ENCODE peak calls at places on chromosomes 7 and 10, in five cellular contexts. D is esophagus squamous epithelium, P is H9, W is lung, O is HCT116. C is an unnamed sample. For H3K4me1, the result is how much of the 10 kb centered on the place peaks cover.

GRCh38 chr7:15684036-15684815 is 2.3 kb downstream of the MEOX2 start:
- DNase-seq in D (no peak), P (no peak), W (no peak), O (no peak), C (no peak)

GRCh38 chr7:41930538-41931262 is 227.8 kb upstream of the INHBA start:
- DNase-seq in D (no peak), P (no peak), W (no peak), O (no peak), C (no peak)

GRCh38 chr10:127236266-127236665 is 39.9 kb upstream of the INSYN2A start:
- DNase-seq in D (no peak), P (no peak), W (no peak), O (no peak), C (no peak)

GRCh38 chr10:114930320-114930719 is 7.7 kb upstream of the TRUB1 start:
- DNase-seq in D (no peak), P (no peak), W (no peak), O (no peak), C (no peak)

GRCh38 chr7:40782836-40783235 is 648.0 kb downstream of the SUGCT start:
- DNase-seq in D (no peak), P (no peak), W (no peak), O (no peak), C (no peak)

GRCh38 chr7:134804351-134804750 is 24.9 kb downstream of the CALD1 start:
- DNase-seq in D (no peak), P (no peak), W (no peak), O (no peak), C (no peak)

GRCh38 chr10:32207544-32207943 is 139.4 kb downstream of the EPC1 start:
- DNase-seq in D (no peak), P (peak), W (peak), O (peak), C (no peak)

GRCh38 chr10:14652067-14652466 is 122.6 kb downstream of the FAM107B start:
- DNase-seq in D (no peak), P (no peak), W (no peak), O (no peak), C (no peak)

GRCh38 chr10:4051408-4052151 is 266.6 kb upstream of the KLF6 start:
- DNase-seq in D (no peak), P (no peak), W (no peak), O (no peak), C (no peak)

GRCh38 chr10:114577133-114577532 is 80.9 kb downstream of the ABLIM1 start:
- DNase-seq in D (no peak), P (no peak), W (no peak), O (no peak), C (no peak)

GRCh38 chr7:96987719-96988118 is 17.6 kb upstream of the DLX6 start:
- DNase-seq in D (no peak), P (no peak), W (no peak), O (no peak), C (no peak)

GRCh38 chr7:35556532-35557471 is 138.1 kb downstream of the HERPUD2 start:
- DNase-seq in D (no peak), P (no peak), W (no peak), O (no peak), C (no peak)

GRCh38 chr7:48426966-48427555 is 255.8 kb downstream of the ABCA13 start:
- DNase-seq in D (no peak), P (no peak), W (no peak), O (no peak), C (no peak)

GRCh38 chr10:95214793-95215192 is 20.8 kb downstream of the ACSM6 start:
- DNase-seq in D (no peak), P (no peak), W (no peak), O (no peak), C (no peak)

GRCh38 chr7:75809396-75809795 is 4.2 kb downstream of the CCL24 start:
- DNase-seq in D (no peak), P (no peak), W (no peak), O (no peak), C (no peak)

GRCh38 chr7:100169147-100169850 is 882 bp upstream of the GAL3ST4 start:
- DNase-seq in D (no peak), P (no peak), W (no peak), O (no peak), C (no peak)

GRCh38 chr7:32275216-32275979 is 205.2 kb upstream of the PDE1C start:
- DNase-seq in D (no peak), P (no peak), W (no peak), O (no peak), C (no peak)

GRCh38 chr10:48209246-48209645 is 65.2 kb downstream of the FRMPD2 start:
- DNase-seq in D (no peak), P (no peak), W (no peak), O (no peak), C (no peak)

GRCh38 chr10:34187201-34187600 is 627.9 kb downstream of the PARD3 start:
- DNase-seq in D (no peak), P (no peak), W (no peak), O (no peak), C (no peak)

GRCh38 chr10:26440091-26440445 is 1.9 kb downstream of the APBB1IP start:
- DNase-seq in D (no peak), P (no peak), W (no peak), O (no peak), C (no peak)

DNA sequence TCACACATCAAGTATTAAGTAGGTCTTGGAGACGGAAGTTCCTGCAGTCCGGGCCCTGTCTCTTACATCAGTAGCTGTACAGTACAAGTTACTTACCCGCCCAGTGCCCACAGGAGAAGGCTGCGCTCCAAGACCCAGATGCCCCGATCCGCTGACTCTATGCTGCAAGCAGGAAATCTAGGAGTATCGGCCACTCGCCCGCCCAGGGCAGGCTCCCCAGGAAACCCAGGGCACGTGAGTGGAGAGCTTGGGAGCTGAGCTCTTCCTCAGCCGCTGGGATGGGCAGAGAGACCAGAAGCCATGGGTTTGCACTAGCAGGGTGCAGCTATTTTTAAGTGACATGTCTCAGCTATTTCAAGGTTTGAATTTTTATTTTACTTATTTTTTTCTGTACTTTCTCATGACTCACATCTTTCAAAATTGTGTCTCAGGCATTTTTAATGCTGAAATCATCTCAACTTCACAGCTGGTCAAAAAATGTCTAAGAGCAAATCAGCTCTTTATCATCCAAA is 1.9 kb upstream of the GPER1 start:
- DNase-seq in D (no peak), P (no peak), W (no peak), O (no peak), C (no peak)
- H3K4me1 ChIP-seq in D (under half), P (under half), W (under half), O (under half), C (under half)

GRCh38 chr10:62037166-62037831 is 135.8 kb downstream of the ARID5B start:
- DNase-seq in D (no peak), P (no peak), W (no peak), O (no peak), C (no peak)

GRCh38 chr10:62040896-62041295 is 139.4 kb downstream of the ARID5B start:
- DNase-seq in D (no peak), P (no peak), W (no peak), O (no peak), C (no peak)

GRCh38 chr10:62038609-62039190 is 137.2 kb downstream of the ARID5B start:
- DNase-seq in D (no peak), P (peak), W (peak), O (peak), C (peak)

GRCh38 chr10:62036186-62037081 is 134.9 kb downstream of the ARID5B start:
- DNase-seq in D (no peak), P (peak), W (no peak), O (no peak), C (no peak)

DNA sequence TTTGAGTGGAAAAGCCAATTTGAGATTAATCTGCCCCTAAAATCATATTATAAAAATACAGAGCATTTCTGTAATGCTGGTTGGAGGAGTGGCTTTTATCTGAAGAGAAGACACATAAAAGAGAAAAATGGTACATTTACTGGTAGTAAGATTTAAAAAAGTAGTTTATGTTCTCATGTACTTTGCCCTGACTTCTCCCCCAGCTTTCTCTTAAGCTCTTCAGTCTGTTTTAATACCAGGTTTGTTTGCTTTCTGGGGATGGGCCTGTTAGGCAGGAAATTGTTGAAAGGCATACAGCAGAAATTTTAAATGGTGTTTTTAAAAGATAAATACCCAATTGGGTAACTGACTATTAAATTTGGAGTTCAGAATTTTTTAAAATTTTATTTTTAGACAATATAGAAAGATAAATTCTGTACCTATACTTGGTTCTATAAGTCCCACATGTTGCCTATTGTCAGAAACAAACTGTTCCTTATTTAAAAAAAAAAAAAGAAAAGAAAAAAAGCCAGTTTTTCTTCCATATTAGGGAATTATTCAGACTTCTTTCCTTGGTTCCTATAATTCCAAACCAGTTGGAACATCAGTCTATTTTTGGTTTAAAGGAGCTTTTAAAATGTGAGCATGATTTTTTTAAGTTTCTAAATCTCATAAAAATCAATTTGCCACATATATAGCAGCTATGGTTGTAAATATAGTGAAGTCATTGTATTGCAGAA is 136.6 kb downstream of the ARID5B start:
- DNase-seq in D (no peak), P (no peak), W (no peak), O (no peak), C (no peak)
- H3K4me1 ChIP-seq in D (under half), P (under half), W (under half), O (under half), C (under half)

GRCh38 chr7:149877890-149878522 is 4.2 kb downstream of the ATP6V0E2 start:
- DNase-seq in D (no peak), P (peak), W (no peak), O (no peak), C (no peak)
- H3K4me1 ChIP-seq in D (under half), P (under half), W (under half), O (under half), C (under half)

GRCh38 chr7:151941009-151941408 is 15.2 kb upstream of the GALNTL5 start:
- DNase-seq in D (no peak), P (no peak), W (no peak), O (no peak), C (no peak)

GRCh38 chr7:151945224-151945623 is 11.0 kb upstream of the GALNTL5 start:
- DNase-seq in D (no peak), P (no peak), W (no peak), O (no peak), C (no peak)

GRCh38 chr7:151936207-151936606 is 20.0 kb upstream of the GALNTL5 start:
- DNase-seq in D (no peak), P (no peak), W (no peak), O (no peak), C (no peak)

GRCh38 chr7:151938550-151938949 is 17.7 kb upstream of the GALNTL5 start:
- DNase-seq in D (no peak), P (no peak), W (no peak), O (no peak), C (no peak)

DNA sequence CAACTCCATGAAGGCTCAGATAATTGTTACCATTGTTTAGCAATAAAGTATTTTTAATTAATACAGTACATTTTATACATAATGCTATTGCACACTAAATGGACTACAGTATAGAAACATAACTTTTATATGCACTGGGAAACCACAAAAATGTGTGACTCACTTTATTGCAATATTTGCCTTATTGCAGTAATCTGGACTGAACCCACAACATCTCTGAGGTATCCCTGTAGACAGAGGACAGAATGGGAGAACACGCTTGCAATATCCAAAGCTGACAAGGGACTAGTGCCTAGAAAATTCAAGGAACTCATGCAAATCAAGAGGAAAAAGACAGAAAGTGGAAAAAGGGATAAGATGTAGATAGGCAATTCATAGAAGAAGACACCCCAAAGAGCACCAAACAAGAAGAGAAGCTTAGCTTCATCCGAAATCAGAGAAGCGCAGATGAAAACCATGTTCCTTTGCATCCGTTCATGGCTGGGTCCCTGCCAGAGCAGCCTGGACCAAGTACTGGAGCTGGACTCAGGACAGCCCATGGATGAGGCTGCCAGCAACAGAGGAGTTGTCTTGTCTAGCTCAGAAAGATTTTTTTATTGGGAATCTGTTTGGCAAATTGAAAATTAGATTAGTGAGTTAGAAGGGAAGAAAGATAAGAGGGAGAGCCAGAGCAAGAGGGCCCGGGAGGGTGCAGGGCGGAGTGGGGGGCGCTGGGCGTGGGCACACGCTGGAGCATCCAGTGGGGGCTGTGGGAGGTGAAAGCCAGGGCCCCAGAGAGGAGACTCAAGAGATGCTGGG is 16.0 kb upstream of the GALNTL5 start:
- DNase-seq in D (no peak), P (no peak), W (no peak), O (no peak), C (no peak)
- H3K4me1 ChIP-seq in D (under half), P (under half), W (under half), O (under half), C (under half)

GRCh38 chr10:124639646-124640045 is 104.5 kb downstream of the FAM53B start:
- DNase-seq in D (no peak), P (no peak), W (no peak), O (no peak), C (no peak)
- H3K4me1 ChIP-seq in D (under half), P (under half), W (under half), O (under half), C (under half)

GRCh38 chr10:119209050-119209735 is 1.8 kb downstream of the GRK5 start:
- DNase-seq in D (no peak), P (peak), W (peak), O (no peak), C (no peak)

GRCh38 chr10:119207367-119207668 is at the start of gene GRK5:
- DNase-seq in D (peak), P (peak), W (peak), O (peak), C (peak)

GRCh38 chr10:119209736-119210355 is 2.5 kb downstream of the GRK5 start:
- DNase-seq in D (no peak), P (no peak), W (no peak), O (no peak), C (no peak)

GRCh38 chr10:119207713-119208552 is 562 bp downstream of the GRK5 start:
- DNase-seq in D (peak), P (no peak), W (peak), O (no peak), C (no peak)

GRCh38 chr10:119208553-119208940 is 1.2 kb downstream of the GRK5 start:
- DNase-seq in D (no peak), P (no peak), W (no peak), O (no peak), C (no peak)
- H3K4me1 ChIP-seq in D (under half), P (under half), W (under half), O (under half), C (under half)

GRCh38 chr7:26157520-26158105 is 5.6 kb downstream of the NFE2L3 start:
- DNase-seq in D (no peak), P (no peak), W (no peak), O (no peak), C (no peak)
- H3K4me1 ChIP-seq in D (under half), P (under half), W (under half), O (half or more), C (under half)

GRCh38 chr10:71251319-71251718 is 38.9 kb downstream of the UNC5B start:
- DNase-seq in D (no peak), P (no peak), W (no peak), O (no peak), C (no peak)

GRCh38 chr10:71250405-71250804 is 38.0 kb downstream of the UNC5B start:
- DNase-seq in D (no peak), P (no peak), W (no peak), O (no peak), C (no peak)

GRCh38 chr10:71253981-71254818 is 41.8 kb downstream of the UNC5B start:
- DNase-seq in D (no peak), P (no peak), W (no peak), O (no peak), C (no peak)

GRCh38 chr10:71250842-71251241 is 38.5 kb downstream of the UNC5B start:
- DNase-seq in D (no peak), P (no peak), W (no peak), O (no peak), C (no peak)

DNA sequence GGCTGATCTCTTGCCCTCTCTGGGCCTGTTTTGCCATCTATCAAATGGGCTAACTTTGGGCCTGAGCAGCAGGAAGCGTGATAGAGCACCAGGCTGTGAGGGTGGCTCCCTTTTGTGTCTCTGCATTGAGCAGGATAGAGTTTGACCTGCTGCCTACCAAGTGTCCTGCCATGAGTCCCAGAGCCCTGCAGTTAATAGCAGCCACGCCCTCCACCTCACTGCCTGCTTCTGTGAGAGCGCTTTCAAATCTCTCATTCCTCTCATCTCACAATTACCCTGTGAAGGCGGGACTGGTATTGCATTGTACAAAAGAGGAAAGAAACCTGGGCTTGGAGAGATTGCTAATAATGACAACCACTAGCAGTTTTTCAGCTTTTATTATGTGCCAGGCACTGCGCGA is 39.8 kb downstream of the UNC5B start:
- DNase-seq in D (no peak), P (no peak), W (no peak), O (no peak), C (no peak)
- H3K4me1 ChIP-seq in D (under half), P (under half), W (under half), O (half or more), C (under half)

GRCh38 chr7:1044189-1045037 is at the start of gene GPR146:
- DNase-seq in D (peak), P (peak), W (peak), O (peak), C (peak)
- H3K4me1 ChIP-seq in D (under half), P (under half), W (under half), O (under half), C (under half)

C was measured in NT2/D1.